ENCODE peak calls at places on chromosomes 4 and X, in seven cellular contexts. Q is amygdala, K is endothelial cell, W is LoVo, G is KBM-7, O is glomerular endothelial cell, I is NT2/D1. U is an unnamed sample.
A peak's percentile ranks its signal among the peaks of the same experiment; 100 is the strongest.

GRCh38 chr4:162865102-162865501 is 301.6 kb downstream of the NAF1 start:
- DNase-seq in Q (no peak), K (no peak), W (no peak), G (peak; percentile 3), O (no peak), I (no peak), U (peak; percentile 74)

GRCh38 chr4:54516556-54517215 is 141.1 kb upstream of the KIT start:
- DNase-seq in Q (no peak), K (no peak), W (no peak), G (no peak), O (no peak), I (no peak), U (no peak)

GRCh38 chr4:86771141-86771540 is 78.0 kb downstream of the SLC10A6 start:
- DNase-seq in Q (no peak), K (no peak), W (no peak), G (no peak), O (no peak), I (no peak), U (no peak)

GRCh38 chr4:82431026-82431745 is 796 bp downstream of the ENOPH1 start:
- DNase-seq in Q (no peak), K (no peak), W (peak; percentile 37), G (no peak), O (no peak), I (no peak), U (peak; percentile 56)

GRCh38 chr4:39151120-39151713 is 31.1 kb upstream of the WDR19 start:
- DNase-seq in Q (no peak), K (no peak), W (no peak), G (peak; percentile 76), O (no peak), I (no peak), U (no peak)

GRCh38 chr4:155672342-155672741 is 5.7 kb downstream of the GUCY1A1 start:
- DNase-seq in Q (no peak), K (no peak), W (no peak), G (no peak), O (no peak), I (no peak), U (no peak)

GRCh38 chr4:54913751-54914526 is 211.5 kb downstream of the KDR start:
- DNase-seq in Q (no peak), K (peak; percentile 44), W (peak; percentile 19), G (no peak), O (peak; percentile 18), I (no peak), U (no peak)

GRCh38 chr4:161827013-161827412 is 336.8 kb downstream of the FSTL5 start:
- DNase-seq in Q (no peak), K (no peak), W (no peak), G (no peak), O (no peak), I (no peak), U (no peak)

GRCh38 chr4:3293410-3294391 is 880 bp downstream of the RGS12 start:
- DNase-seq in Q (no peak), K (no peak), W (no peak), G (peak; percentile 12), O (no peak), I (no peak), U (no peak)

GRCh38 chrX:21166302-21166982 is 207.8 kb upstream of the CNKSR2 start:
- DNase-seq in Q (no peak), K (no peak), W (peak; percentile 2), G (no peak), O (no peak), I (no peak), U (no peak)

GRCh38 chr4:84796388-84796787 is 170.1 kb downstream of the WDFY3 start:
- DNase-seq in Q (no peak), K (no peak), W (no peak), G (peak; percentile 5), O (no peak), I (no peak), U (no peak)

GRCh38 chrX:1453951-1454785 is 1.5 kb upstream of the ASMTL start:
- DNase-seq in Q (no peak), K (peak; percentile 93), W (peak; percentile 66), G (peak; percentile 99), O (no peak), I (peak; percentile 69), U (peak; percentile 97)

GRCh38 chr4:66577922-66578321 is 907.6 kb upstream of the EPHA5 start:
- DNase-seq in Q (no peak), K (no peak), W (peak; percentile 14), G (no peak), O (no peak), I (no peak), U (no peak)

GRCh38 chr4:108031427-108032083 is 41.9 kb downstream of the HADH start:
- DNase-seq in Q (no peak), K (no peak), W (no peak), G (no peak), O (no peak), I (no peak), U (no peak)

GRCh38 chrX:150767475-150768131 is 74.4 kb downstream of the MTMR1 start:
- DNase-seq in Q (no peak), K (no peak), W (no peak), G (peak; percentile 10), O (no peak), I (no peak), U (no peak)

GRCh38 chrX:38220936-38221386 is 290 bp upstream of the SRPX start:
- DNase-seq in Q (no peak), K (no peak), W (no peak), G (no peak), O (no peak), I (no peak), U (no peak)

GRCh38 chrX:129932792-129933321 is 26.9 kb downstream of the UTP14A start:
- DNase-seq in Q (no peak), K (peak; percentile 20), W (no peak), G (peak; percentile 31), O (no peak), I (no peak), U (no peak)

GRCh38 chr4:184969610-184970009 is 48.7 kb upstream of the HELT start:
- DNase-seq in Q (no peak), K (no peak), W (no peak), G (no peak), O (no peak), I (no peak), U (no peak)

U was measured in Karpas-422.